ENCODE peak calls at places on chromosomes 16 and 17, in ten cellular contexts. P, H, V, F, U, D, X, I, W and N are unnamed samples.

GRCh38 chr17:61875804-61876203 is 12.5 kb upstream of the BRIP1 start:
- DNase-seq in P (no peak), H (no peak), V (no peak), F (no peak), U (no peak), D (no peak), X (no peak), I (no peak), W (no peak), N (no peak)

GRCh38 chr16:77330332-77331043 is 104.3 kb downstream of the ADAMTS18 start:
- DNase-seq in P (no peak), H (no peak), V (no peak), F (no peak), U (no peak), D (no peak), X (no peak), I (peak), W (no peak), N (no peak)

GRCh38 chr17:81420769-81421462 is 25.7 kb downstream of the BAHCC1 start:
- DNase-seq in P (no peak), H (no peak), V (peak), F (no peak), U (no peak), D (no peak), X (no peak), I (no peak), W (no peak), N (no peak)

GRCh38 chr16:68287276-68288251 is 23.2 kb downstream of the SLC7A6OS start:
- DNase-seq in P (peak), H (peak), V (no peak), F (no peak), U (no peak), D (peak), X (no peak), I (no peak), W (no peak), N (peak)

GRCh38 chr16:12833939-12834338 is 30.3 kb upstream of the CPPED1 start:
- DNase-seq in P (no peak), H (no peak), V (no peak), F (no peak), U (no peak), D (peak), X (no peak), I (peak), W (no peak), N (no peak)

GRCh38 chr17:83067718-83068261 is 11.6 kb upstream of the METRNL start:
- DNase-seq in P (no peak), H (no peak), V (no peak), F (no peak), U (no peak), D (no peak), X (no peak), I (no peak), W (no peak), N (peak)

GRCh38 chr16:68563631-68564366 is 24.7 kb downstream of the ZFP90 start:
- DNase-seq in P (no peak), H (no peak), V (no peak), F (no peak), U (no peak), D (no peak), X (no peak), I (peak), W (no peak), N (no peak)

GRCh38 chr17:45896803-45897693 is 2.7 kb downstream of the MAPT start:
- DNase-seq in P (no peak), H (no peak), V (no peak), F (no peak), U (no peak), D (peak), X (no peak), I (peak), W (peak), N (no peak)

GRCh38 chr16:84735846-84736586 is 36.2 kb downstream of the USP10 start:
- DNase-seq in P (no peak), H (no peak), V (peak), F (peak), U (no peak), D (no peak), X (no peak), I (no peak), W (peak), N (peak)

GRCh38 chr16:7431723-7432122 is 99.1 kb downstream of the RBFOX1 start:
- DNase-seq in P (no peak), H (no peak), V (no peak), F (no peak), U (no peak), D (no peak), X (no peak), I (peak), W (no peak), N (no peak)

GRCh38 chr17:50325906-50326305 is 20.0 kb upstream of the XYLT2 start:
- DNase-seq in P (no peak), H (no peak), V (no peak), F (no peak), U (no peak), D (no peak), X (no peak), I (no peak), W (no peak), N (no peak)

GRCh38 chr16:48446534-48446920 is 61.3 kb upstream of the SIAH1 start:
- DNase-seq in P (no peak), H (no peak), V (no peak), F (no peak), U (no peak), D (no peak), X (no peak), I (no peak), W (no peak), N (no peak)

GRCh38 chr17:48634446-48635208 is 8.5 kb upstream of the HOXB9 start:
- DNase-seq in P (no peak), H (no peak), V (no peak), F (no peak), U (no peak), D (no peak), X (no peak), I (no peak), W (no peak), N (no peak)

GRCh38 chr17:34579017-34579946 is at the start of gene TMEM132E:
- DNase-seq in P (no peak), H (no peak), V (peak), F (no peak), U (no peak), D (peak), X (no peak), I (peak), W (peak), N (no peak)

GRCh38 chr17:1783834-1784611 is 22.2 kb downstream of the SERPINF1 start:
- DNase-seq in P (no peak), H (peak), V (peak), F (no peak), U (peak), D (peak), X (no peak), I (peak), W (no peak), N (no peak)

GRCh38 chr16:69411064-69411985 is 13.1 kb upstream of the CYB5B start:
- DNase-seq in P (no peak), H (no peak), V (no peak), F (no peak), U (no peak), D (no peak), X (no peak), I (no peak), W (no peak), N (no peak)

GRCh38 chr16:2596747-2597559 is 59.1 kb downstream of the PDPK1 start:
- DNase-seq in P (no peak), H (no peak), V (no peak), F (no peak), U (no peak), D (no peak), X (no peak), I (no peak), W (no peak), N (no peak)

GRCh38 chr17:78313735-78314648 is 45.9 kb downstream of the SOCS3 start:
- DNase-seq in P (peak), H (no peak), V (peak), F (peak), U (no peak), D (peak), X (peak), I (peak), W (peak), N (peak)

GRCh38 chr17:43171761-43172487 is 910 bp downstream of the NBR1 start:
- DNase-seq in P (no peak), H (peak), V (peak), F (peak), U (peak), D (peak), X (no peak), I (peak), W (no peak), N (no peak)

GRCh38 chr16:89332248-89333245 is 115.0 kb downstream of the ZNF778 start:
- DNase-seq in P (no peak), H (no peak), V (no peak), F (no peak), U (no peak), D (no peak), X (no peak), I (no peak), W (no peak), N (no peak)

GRCh38 chr17:75260679-75261335 is 599 bp downstream of the GGA3 start:
- DNase-seq in P (no peak), H (no peak), V (no peak), F (no peak), U (no peak), D (peak), X (no peak), I (no peak), W (no peak), N (peak)

GRCh38 chr17:66555605-66556004 is 253.2 kb downstream of the PRKCA start:
- DNase-seq in P (no peak), H (no peak), V (no peak), F (no peak), U (no peak), D (no peak), X (no peak), I (no peak), W (no peak), N (no peak)

GRCh38 chr16:53433930-53434435 is 288 bp upstream of the RBL2 start:
- DNase-seq in P (no peak), H (no peak), V (peak), F (peak), U (peak), D (no peak), X (no peak), I (peak), W (no peak), N (no peak)

GRCh38 chr17:76948726-76949342 is 80.6 kb downstream of the MGAT5B start:
- DNase-seq in P (no peak), H (no peak), V (no peak), F (no peak), U (no peak), D (no peak), X (no peak), I (no peak), W (peak), N (no peak)

GRCh38 chr17:47400333-47400732 is 76.6 kb downstream of the EFCAB13 start:
- DNase-seq in P (no peak), H (no peak), V (no peak), F (no peak), U (no peak), D (no peak), X (no peak), I (no peak), W (no peak), N (no peak)

GRCh38 chr16:74999683-75000480 is 1.1 kb downstream of the ZNRF1 start:
- DNase-seq in P (peak), H (no peak), V (peak), F (peak), U (no peak), D (peak), X (no peak), I (peak), W (no peak), N (peak)

GRCh38 chr16:80932725-80933124 is 74.0 kb downstream of the CMC2 start:
- DNase-seq in P (no peak), H (peak), V (peak), F (no peak), U (no peak), D (peak), X (no peak), I (no peak), W (no peak), N (no peak)

GRCh38 chr17:50277357-50277754 is 3.1 kb downstream of the TMEM92 start:
- DNase-seq in P (no peak), H (no peak), V (no peak), F (no peak), U (no peak), D (no peak), X (no peak), I (no peak), W (no peak), N (no peak)

GRCh38 chr16:73080931-73081330 is 33.0 kb upstream of the ZFHX3 start:
- DNase-seq in P (no peak), H (no peak), V (no peak), F (no peak), U (no peak), D (no peak), X (no peak), I (no peak), W (no peak), N (no peak)